ENCODE peak calls at places on chromosomes 16 and 17, in four cellular contexts. Y is trophoblast cell, W is neuronal stem cell, R is H1. O is an unnamed sample.

GRCh38 chr16:13866073-13866472 is 53.9 kb upstream of the ERCC4 start:
- DNase-seq in Y (peak; percentile 62), W (peak; percentile 44), R (peak; percentile 82), O (peak; percentile 62)

GRCh38 chr17:49588726-49589555 is 13.3 kb downstream of the NXPH3 start:
- DNase-seq in Y (no peak), W (no peak), R (no peak), O (no peak)

GRCh38 chr17:20225162-20226115 is 216.3 kb downstream of the SPECC1 start:
- DNase-seq in Y (no peak), W (no peak), R (peak; percentile 48), O (no peak)

GRCh38 chr17:4365628-4366311 is 705 bp downstream of the UBE2G1 start:
- DNase-seq in Y (peak; percentile 10), W (peak; percentile 58), R (peak; percentile 78), O (peak; percentile 36)

GRCh38 chr17:31389673-31390381 is 1.6 kb upstream of the RAB11FIP4 start:
- DNase-seq in Y (no peak), W (no peak), R (peak; percentile 51), O (no peak)

GRCh38 chr17:42333053-42333452 is 44.8 kb downstream of the STAT5A start:
- DNase-seq in Y (no peak), W (no peak), R (no peak), O (no peak)

GRCh38 chr16:30903596-30903995 is 7.2 kb downstream of the CTF1 start:
- DNase-seq in Y (no peak), W (no peak), R (no peak), O (no peak)

GRCh38 chr17:10059684-10060211 is 138.7 kb downstream of the GAS7 start:
- DNase-seq in Y (no peak), W (no peak), R (no peak), O (peak; percentile 65)

GRCh38 chr16:85569615-85570212 is 43.4 kb upstream of the GSE1 start:
- DNase-seq in Y (no peak), W (no peak), R (no peak), O (peak; percentile 92)

GRCh38 chr17:61454095-61454931 is 2.1 kb downstream of the TBX4 start:
- DNase-seq in Y (no peak), W (no peak), R (peak; percentile 69), O (peak; percentile 32)

GRCh38 chr17:37138726-37139125 is 190.0 kb downstream of the AATF start:
- DNase-seq in Y (no peak), W (no peak), R (no peak), O (no peak)

GRCh38 chr16:78955206-78955605 is 645.3 kb downstream of the MAF start:
- DNase-seq in Y (no peak), W (no peak), R (no peak), O (no peak)

GRCh38 chr17:57889892-57890856 is 40.3 kb upstream of the MRPS23 start:
- DNase-seq in Y (no peak), W (no peak), R (no peak), O (peak; percentile 48)

GRCh38 chr17:79798296-79799173 is 1.7 kb upstream of the CBX8 start:
- DNase-seq in Y (no peak), W (no peak), R (peak; percentile 66), O (no peak)

GRCh38 chr17:3559270-3559645 is 1.6 kb upstream of the TRPV3 start:
- DNase-seq in Y (no peak), W (no peak), R (no peak), O (no peak)

GRCh38 chr16:47613251-47613650 is 152.1 kb downstream of the PHKB start:
- DNase-seq in Y (no peak), W (no peak), R (no peak), O (peak; percentile 5)

GRCh38 chr17:69913241-69914015 is 161.6 kb upstream of the KCNJ16 start:
- DNase-seq in Y (no peak), W (no peak), R (no peak), O (peak; percentile 8)

GRCh38 chr17:56351675-56352074 is 198.4 kb downstream of the ANKFN1 start:
- DNase-seq in Y (no peak), W (no peak), R (no peak), O (no peak)

GRCh38 chr16:10729649-10730048 is 14.0 kb upstream of the NUBP1 start:
- DNase-seq in Y (no peak), W (no peak), R (no peak), O (no peak)

GRCh38 chr17:29561541-29562517 is 5.0 kb downstream of the ABHD15 start:
- DNase-seq in Y (no peak), W (no peak), R (no peak), O (no peak)
- H2AFZ ChIP-seq in Y (no peak overlapping the region), W (no peak overlapping the region), R (no peak overlapping the region), O (no peak overlapping the region)

GRCh38 chr17:17957584-17957916 is 14.7 kb downstream of the TOM1L2 start:
- DNase-seq in Y (no peak), W (no peak), R (no peak), O (no peak)
- H4K8ac ChIP-seq in Y (no peak overlapping the region), W (no peak overlapping the region), R (no peak overlapping the region), O (no peak overlapping the region)

GRCh38 chr16:2206420-2206779 is 1.1 kb downstream of the MLST8 start:
- DNase-seq in Y (no peak), W (no peak), R (no peak), O (no peak)
- H4K91ac ChIP-seq in Y (peak overlapping the region; percentile 52), W (peak overlapping the region; percentile 64), R (no peak overlapping the region), O (peak overlapping the region; percentile 97)

GRCh38 chr16:17885659-17886200 is 415.0 kb upstream of the XYLT1 start:
- DNase-seq in Y (no peak), W (no peak), R (no peak), O (no peak)
- H2AFZ ChIP-seq in Y (no peak overlapping the region), W (no peak overlapping the region), R (peak overlapping the region; percentile 38), O (no peak overlapping the region)

GRCh38 chr17:66952681-66953638 is 11.5 kb upstream of the CACNG4 start:
- DNase-seq in Y (no peak), W (no peak), R (no peak), O (no peak)
- H4K8ac ChIP-seq in Y (peak overlapping the region; percentile 87), W (no peak overlapping the region), R (no peak overlapping the region), O (no peak overlapping the region)

GRCh38 chr17:80969674-80970043 is 22.0 kb upstream of the CHMP6 start:
- DNase-seq in Y (no peak), W (no peak), R (no peak), O (no peak)

GRCh38 chr17:80970762-80971703 is 20.6 kb upstream of the CHMP6 start:
- DNase-seq in Y (no peak), W (no peak), R (no peak), O (no peak)

GRCh38 chr17:80968602-80969029 is 23.0 kb upstream of the CHMP6 start:
- DNase-seq in Y (no peak), W (no peak), R (no peak), O (no peak)

GRCh38 chr17:80969030-80969673 is 22.5 kb upstream of the CHMP6 start:
- DNase-seq in Y (no peak), W (no peak), R (no peak), O (no peak)

DNA sequence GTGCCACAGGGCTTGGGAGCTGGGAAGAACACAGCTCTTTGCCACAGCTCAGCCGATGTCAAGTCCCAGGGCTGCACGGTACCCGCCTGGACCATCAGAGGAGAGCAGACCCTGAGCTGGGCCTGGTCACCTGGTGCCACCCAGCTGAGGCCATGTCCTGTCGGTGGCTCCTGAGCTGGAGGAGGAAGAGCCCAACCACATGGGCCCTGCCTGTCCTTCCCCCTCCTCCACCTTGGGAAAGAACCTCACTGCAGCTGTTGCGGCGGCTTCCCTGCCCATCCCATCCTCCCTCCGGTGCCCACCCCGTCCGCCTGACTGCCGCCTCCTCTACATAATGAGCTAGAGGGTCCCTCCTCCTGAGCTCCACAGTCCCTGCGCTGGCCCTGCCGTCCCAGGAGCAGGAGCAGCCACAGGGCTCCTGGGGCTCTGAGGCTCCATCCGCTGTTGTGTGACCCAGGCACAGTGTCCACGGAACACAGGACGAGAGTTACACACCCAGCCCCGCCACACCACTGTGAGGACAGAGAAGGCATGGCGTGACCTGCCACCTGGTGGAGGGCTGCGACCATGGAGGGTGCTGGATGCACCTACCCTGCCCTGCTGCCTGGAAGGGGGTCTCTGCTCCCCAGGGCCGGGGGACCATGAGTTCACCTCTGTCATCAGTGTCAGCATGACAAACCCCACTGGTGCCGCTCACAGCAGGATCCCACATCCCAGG is 21.4 kb upstream of the CHMP6 start:
- DNase-seq in Y (no peak), W (no peak), R (no peak), O (no peak)
- H4K91ac ChIP-seq in Y (no peak overlapping the region), W (no peak overlapping the region), R (no peak overlapping the region), O (no peak overlapping the region)

GRCh38 chr16:71628810-71629209 is 2.8 kb downstream of the MARVELD3 start:
- DNase-seq in Y (no peak), W (no peak), R (no peak), O (peak; percentile 26)

GRCh38 chr16:71627631-71628236 is 1.8 kb downstream of the MARVELD3 start:
- DNase-seq in Y (no peak), W (no peak), R (no peak), O (no peak)

GRCh38 chr16:71626018-71626857 is at the start of gene MARVELD3:
- DNase-seq in Y (peak; percentile 76), W (no peak), R (peak; percentile 99), O (no peak)

GRCh38 chr16:71625113-71625850 is 702 bp upstream of the MARVELD3 start:
- DNase-seq in Y (no peak), W (no peak), R (no peak), O (no peak)

DNA sequence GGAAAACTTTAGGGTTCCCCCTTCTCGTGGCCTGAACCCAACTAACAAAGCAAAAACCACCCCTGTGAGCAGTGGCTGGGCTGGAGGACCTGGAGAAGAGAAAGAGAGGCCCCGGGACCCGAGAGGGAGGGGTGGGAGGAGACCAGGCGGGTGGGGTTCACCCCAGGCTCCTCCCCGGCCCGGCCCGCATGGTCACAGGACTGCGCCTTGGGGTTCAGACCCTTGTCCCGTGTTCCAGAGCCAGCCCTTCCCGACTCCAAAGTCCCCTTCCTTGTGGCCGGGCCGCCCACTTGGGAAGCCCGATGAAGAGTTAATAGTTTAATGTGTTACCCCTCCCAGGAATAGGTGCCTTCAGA is 852 bp downstream of the MARVELD3 start:
- DNase-seq in Y (no peak), W (no peak), R (peak; percentile 86), O (no peak)
- H2AFZ ChIP-seq in Y (no peak overlapping the region), W (peak overlapping the region; percentile 97), R (no peak overlapping the region), O (no peak overlapping the region)

DNA sequence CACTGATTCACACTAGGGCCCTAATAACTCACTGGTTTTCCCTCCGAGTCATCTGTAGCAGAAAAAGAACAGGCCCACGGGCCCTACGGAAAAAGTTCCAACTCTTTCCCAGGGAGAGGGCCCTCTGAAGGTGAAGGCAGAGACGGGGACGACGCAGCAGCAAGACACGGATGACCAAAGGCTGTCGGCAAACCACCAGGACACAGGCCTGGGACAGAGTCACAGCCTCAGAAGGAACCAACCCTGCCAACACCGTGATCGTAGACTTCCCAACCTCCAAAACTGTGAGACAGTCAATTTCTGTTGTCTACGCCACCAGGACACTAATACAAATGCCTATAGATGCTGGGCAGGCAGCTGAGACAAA is 5.2 kb upstream of the SPHK1 start:
- DNase-seq in Y (no peak), W (no peak), R (no peak), O (no peak)
- H4K8ac ChIP-seq in Y (no peak overlapping the region), W (no peak overlapping the region), R (no peak overlapping the region), O (no peak overlapping the region)

GRCh38 chr16:88306411-88306810 is 76.3 kb upstream of the ZNF469 start:
- DNase-seq in Y (peak; percentile 37), W (no peak), R (no peak), O (no peak)
- H4K91ac ChIP-seq in Y (peak overlapping the region; percentile 45), W (no peak overlapping the region), R (no peak overlapping the region), O (peak overlapping the region; percentile 86)